ENCODE peak calls at places on chromosomes 6 and 20, in nine cellular contexts. H, O, J, U, A, V, F, Y and G are unnamed samples.

GRCh38 chr6:26311012-26311384 is 54.0 kb upstream of the BTN3A2 start:
- DNase-seq in J (no peak), F (no peak), H (peak; percentile 72), O (peak; percentile 19), V (no peak), Y (no peak), U (peak; percentile 59), A (peak; percentile 59), G (no peak)

GRCh38 chr6:156379946-156380707 is 397.1 kb upstream of the ARID1B start:
- DNase-seq in V (peak; percentile 13), J (peak; percentile 53), A (peak; percentile 59), H (peak; percentile 62), Y (peak; percentile 57), U (peak; percentile 49), O (no peak), F (no peak), G (no peak)

GRCh38 chr20:24503352-24503931 is 34.0 kb downstream of the SYNDIG1 start:
- DNase-seq in H (no peak), U (no peak), A (peak; percentile 13), O (no peak), J (peak; percentile 59), F (no peak), V (no peak), Y (peak; percentile 72), G (no peak)

GRCh38 chr6:110282412-110282811 is 75.7 kb downstream of the METTL24 start:
- DNase-seq in V (no peak), F (no peak), Y (no peak), O (no peak), A (no peak), H (no peak), U (no peak), J (no peak), G (no peak)

GRCh38 chr6:156425374-156425773 is 351.8 kb upstream of the ARID1B start:
- DNase-seq in A (peak; percentile 90), O (no peak), V (peak; percentile 58), Y (no peak), H (peak; percentile 38), U (no peak), J (no peak), F (no peak), G (no peak)

GRCh38 chr6:113271437-113271836 is 585.7 kb upstream of the MARCKS start:
- DNase-seq in A (no peak), U (no peak), V (no peak), O (no peak), H (no peak), Y (no peak), J (no peak), F (no peak), G (no peak)

GRCh38 chr20:41249371-41249770 is 68.2 kb downstream of the ZHX3 start:
- DNase-seq in H (peak; percentile 59), O (no peak), F (no peak), J (peak; percentile 86), Y (peak; percentile 60), V (peak; percentile 38), A (peak; percentile 87), U (peak; percentile 83), G (peak; percentile 90)

GRCh38 chr6:169098136-169098535 is 155.5 kb downstream of the THBS2 start:
- DNase-seq in U (no peak), O (no peak), A (peak; percentile 31), V (no peak), F (no peak), H (no peak), Y (no peak), J (no peak), G (no peak)

GRCh38 chr6:79138146-79138545 is 60.1 kb upstream of the PHIP start:
- DNase-seq in H (no peak), O (no peak), A (no peak), U (no peak), F (no peak), V (no peak), J (no peak), Y (no peak), G (no peak)

GRCh38 chr6:99252421-99252820 is 97.1 kb downstream of the FAXC start:
- DNase-seq in F (no peak), U (no peak), J (no peak), H (no peak), V (no peak), O (no peak), Y (no peak), A (no peak), G (no peak)

GRCh38 chr6:129645371-129646139 is 64.4 kb downstream of the ARHGAP18 start:
- DNase-seq in O (no peak), V (no peak), Y (no peak), H (no peak), J (no peak), U (peak; percentile 54), F (no peak), A (no peak), G (no peak)

GRCh38 chr6:157823523-157824370 is 701 bp downstream of the SNX9 start:
- DNase-seq in U (peak; percentile 56), H (peak; percentile 51), F (no peak), V (peak; percentile 43), Y (peak; percentile 79), J (peak; percentile 62), O (peak; percentile 66), A (peak; percentile 88), G (peak; percentile 83)

GRCh38 chr6:125586074-125586473 is 163.4 kb upstream of the HEY2 start:
- DNase-seq in U (peak; percentile 71), F (no peak), Y (no peak), H (peak; percentile 23), A (peak; percentile 9), O (no peak), V (no peak), J (no peak), G (no peak)

GRCh38 chr6:16514249-16514648 is 247.0 kb downstream of the ATXN1 start:
- DNase-seq in O (peak; percentile 7), V (peak; percentile 32), J (no peak), Y (peak; percentile 36), H (peak; percentile 49), U (peak; percentile 70), F (no peak), A (peak; percentile 76), G (no peak)

DNA sequence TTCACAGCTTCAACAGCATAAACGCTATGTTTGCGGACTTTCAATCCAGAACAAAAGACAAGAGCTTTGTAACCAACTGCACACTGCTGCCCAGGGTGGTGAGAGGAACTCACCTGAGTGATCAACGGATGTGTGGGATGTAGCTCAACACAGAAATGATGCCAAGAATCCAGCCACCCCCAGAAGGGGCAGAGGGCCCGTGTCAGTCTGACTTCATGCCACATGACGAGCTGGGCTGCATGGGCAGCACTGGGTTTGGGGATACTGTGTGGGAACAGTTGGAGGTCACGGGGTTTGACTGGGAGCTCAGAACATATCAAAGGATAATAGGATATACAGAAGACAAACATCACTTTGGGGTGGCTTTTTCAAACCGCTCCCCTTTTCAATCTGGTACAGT is 79.4 kb upstream of the TRAF3IP2 start:
- DNase-seq in F (no peak), Y (no peak), O (no peak), H (no peak), V (no peak), A (no peak), J (no peak), U (no peak), G (no peak)
- H3K27ac ChIP-seq in F (no peak overlapping the region), Y (no peak overlapping the region), O (no peak overlapping the region), H (no peak overlapping the region), V (no peak overlapping the region), A (no peak overlapping the region), J (no peak overlapping the region), U (no peak overlapping the region), G (no peak overlapping the region)

DNA sequence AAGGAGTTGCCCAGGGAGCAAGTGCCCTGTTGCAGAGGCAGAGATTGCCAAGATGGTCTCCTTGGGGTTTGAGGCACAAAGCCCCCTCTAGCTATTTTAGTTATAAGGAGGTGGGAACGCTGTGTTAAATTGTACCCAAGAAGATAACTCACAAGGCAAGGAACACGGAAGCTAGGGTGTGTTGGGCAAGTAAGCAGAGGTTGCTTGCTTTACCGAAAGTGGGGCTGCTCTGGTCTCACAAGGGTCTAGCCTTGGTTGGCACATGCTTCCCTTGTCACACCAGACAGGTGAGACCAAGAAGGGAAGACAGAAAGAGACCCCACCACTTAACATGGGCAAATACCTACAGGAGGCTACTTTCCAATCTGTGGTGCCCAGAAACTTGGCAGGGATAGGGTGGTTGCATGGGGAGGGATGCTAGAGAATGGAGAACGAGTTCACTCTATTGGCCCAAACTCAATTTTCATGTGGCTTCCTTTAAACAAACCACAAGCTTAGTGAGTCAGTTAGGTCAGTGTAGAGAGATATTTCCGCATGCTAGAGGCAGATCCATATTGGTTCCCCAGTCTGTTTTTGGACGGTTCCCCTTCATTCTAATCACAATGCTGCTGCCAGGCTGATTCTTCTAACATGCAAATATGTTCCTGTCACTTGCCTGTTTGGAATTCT is 42.4 kb downstream of the PLAGL1 start:
- DNase-seq in H (no peak), Y (no peak), F (no peak), O (no peak), V (no peak), A (peak; percentile 58), U (peak; percentile 23), J (no peak), G (no peak)
- H3K27ac ChIP-seq in H (no peak overlapping the region), Y (peak overlapping the region; percentile 21), F (no peak overlapping the region), O (no peak overlapping the region), V (peak overlapping the region; percentile 31), A (no peak overlapping the region), U (no peak overlapping the region), J (no peak overlapping the region), G (no peak overlapping the region)

DNA sequence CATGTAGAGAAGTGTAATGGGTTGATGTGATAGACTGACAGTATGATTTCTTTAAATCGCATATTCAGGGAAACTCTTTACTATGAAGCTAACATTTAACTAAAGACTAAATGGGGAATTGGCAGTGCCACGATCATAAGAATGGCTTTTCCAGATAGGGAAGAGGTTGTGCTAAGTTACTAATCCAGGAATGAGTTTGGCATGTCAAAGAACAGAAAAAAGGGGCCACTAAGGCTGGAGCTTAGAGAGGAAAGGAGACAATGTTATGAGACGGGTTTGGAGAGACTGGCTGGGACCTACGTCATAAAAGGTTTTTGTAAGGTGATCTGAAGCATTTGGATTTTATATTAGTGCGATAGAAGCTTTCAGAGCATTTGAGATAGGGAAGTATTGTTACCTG is 40.6 kb downstream of the SENP6 start:
- DNase-seq in O (no peak), V (no peak), H (no peak), F (no peak), A (no peak), U (no peak), J (no peak), Y (no peak), G (no peak)
- H3K27ac ChIP-seq in O (no peak overlapping the region), V (no peak overlapping the region), H (peak overlapping the region; percentile 30), F (no peak overlapping the region), A (no peak overlapping the region), U (no peak overlapping the region), J (no peak overlapping the region), Y (no peak overlapping the region), G (no peak overlapping the region)

DNA sequence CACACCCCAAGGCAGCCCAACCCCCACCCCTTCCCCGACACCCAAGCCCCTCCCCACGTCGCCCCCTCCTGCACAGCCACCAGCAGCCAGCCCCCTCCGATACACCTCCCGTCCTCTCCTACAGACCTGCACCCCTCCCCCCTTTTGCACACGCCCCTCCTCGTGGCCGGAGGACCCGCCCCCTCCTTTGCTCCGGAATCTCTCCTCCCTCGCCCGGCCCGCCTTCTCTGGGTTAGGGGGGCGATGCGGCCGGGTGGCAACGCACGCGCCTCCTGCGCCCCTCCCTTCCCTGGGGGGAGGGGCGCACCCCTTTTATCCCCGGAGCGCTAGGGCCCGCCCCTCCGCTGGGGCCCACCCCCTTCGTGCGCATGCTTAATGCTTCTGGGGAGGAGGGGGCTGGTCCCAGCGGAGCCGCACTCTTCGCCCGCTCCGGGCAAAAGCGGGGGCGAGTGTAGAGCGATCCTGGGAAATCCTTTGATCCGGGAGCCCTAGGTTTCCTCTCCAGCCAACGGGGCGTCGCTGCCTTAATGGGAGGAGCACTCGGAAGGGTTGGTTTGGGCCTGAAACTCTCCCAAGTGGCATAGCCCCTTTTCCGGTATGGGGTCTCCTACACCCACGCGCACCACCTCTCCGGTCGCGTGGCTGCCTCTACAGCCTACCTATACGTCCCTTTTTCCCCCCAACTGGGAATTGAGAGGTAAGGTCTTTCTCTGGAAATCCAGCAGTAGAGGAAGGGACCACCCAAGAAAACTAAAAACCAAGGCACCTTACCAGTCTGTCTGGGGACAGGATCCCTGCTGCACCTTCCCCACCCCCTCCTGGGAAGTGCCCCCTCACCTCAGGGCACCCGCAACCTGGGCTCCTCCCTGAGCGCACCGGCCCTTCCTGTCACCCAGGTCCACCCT is 1.9 kb downstream of the SOX12 start:
- DNase-seq in H (peak; percentile 89), U (peak; percentile 94), J (peak; percentile 89), F (peak; percentile 55), A (peak; percentile 92), V (peak; percentile 90), Y (peak; percentile 96), O (peak; percentile 71), G (peak; percentile 87)
- H3K27ac ChIP-seq in H (no peak overlapping the region), U (peak overlapping the region; percentile 1), J (no peak overlapping the region), F (peak overlapping the region; percentile 93), A (peak overlapping the region; percentile 97), V (peak overlapping the region; percentile 61), Y (peak overlapping the region; percentile 79), O (peak overlapping the region; percentile 64), G (peak overlapping the region; percentile 94)